ENCODE peak calls at places on chromosomes 2 and 18, in eight cellular contexts. F is psoas muscle, Z is tibial artery, A is PC-3, C is tibial nerve, L is heart left ventricle, X is left lung, M is astrocyte. Q is an unnamed sample.

GRCh38 chr2:100292022-100292580 is 30.2 kb downstream of the LONRF2 start:
- DNase-seq in F (peak; percentile 25), A (peak; percentile 82), X (peak; percentile 77), C (no peak), M (peak; percentile 98), Z (no peak), L (no peak), Q (peak; percentile 64)

GRCh38 chr2:177264209-177264538 is 353 bp downstream of the NFE2L2 start:
- DNase-seq in L (no peak), F (peak; percentile 58), X (no peak), M (no peak), C (no peak), Z (no peak), A (peak; percentile 24), Q (no peak)

GRCh38 chr2:218404351-218405145 is 4.9 kb downstream of the CTDSP1 start:
- DNase-seq in Z (no peak), L (no peak), A (no peak), X (no peak), F (no peak), C (no peak), M (no peak), Q (no peak)

GRCh38 chr18:48543228-48543627 is 4.4 kb downstream of the CTIF start:
- DNase-seq in L (no peak), F (no peak), M (no peak), X (no peak), A (peak; percentile 4), Z (no peak), C (no peak), Q (no peak)

GRCh38 chr2:158618859-158619490 is 162.2 kb downstream of the PKP4 start:
- DNase-seq in L (no peak), Z (no peak), A (peak; percentile 20), X (no peak), M (no peak), F (no peak), C (no peak), Q (no peak)

GRCh38 chr2:32559136-32559535 is 68.7 kb upstream of the TTC27 start:
- DNase-seq in X (no peak), Z (no peak), A (no peak), L (no peak), C (no peak), F (no peak), M (peak; percentile 8), Q (no peak)

GRCh38 chr2:47964722-47965434 is 58.6 kb upstream of the FBXO11 start:
- DNase-seq in X (no peak), Z (no peak), L (no peak), C (no peak), A (peak; percentile 20), M (no peak), F (no peak), Q (no peak)

GRCh38 chr2:23583467-23583866 is 198.5 kb downstream of the KLHL29 start:
- DNase-seq in Z (no peak), X (no peak), C (no peak), M (no peak), A (no peak), L (no peak), F (no peak), Q (no peak)

GRCh38 chr2:111178730-111179405 is 58.2 kb downstream of the BCL2L11 start:
- DNase-seq in A (peak; percentile 33), F (no peak), X (no peak), C (no peak), L (no peak), Z (peak; percentile 35), M (peak; percentile 30), Q (no peak)

GRCh38 chr2:31440764-31441163 is 26.2 kb upstream of the XDH start:
- DNase-seq in L (no peak), F (no peak), Z (no peak), X (no peak), A (peak; percentile 93), M (peak; percentile 95), C (no peak), Q (no peak)

GRCh38 chr2:144666032-144666431 is 146.1 kb upstream of the ZEB2 start:
- DNase-seq in F (no peak), A (peak; percentile 53), L (no peak), X (no peak), C (no peak), Z (no peak), M (no peak), Q (no peak)

GRCh38 chr2:176518823-176519222 is 249.6 kb downstream of the MTX2 start:
- DNase-seq in X (no peak), C (no peak), L (peak; percentile 62), F (peak; percentile 10), Z (no peak), A (no peak), M (no peak), Q (no peak)

GRCh38 chr2:240339411-240340360 is 95.8 kb upstream of the GPC1 start:
- DNase-seq in L (no peak), C (no peak), X (no peak), F (no peak), M (no peak), A (no peak), Z (peak; percentile 64), Q (no peak)

GRCh38 chr2:232299084-232299483 is 79.5 kb upstream of the ALPP start:
- DNase-seq in C (no peak), L (no peak), M (no peak), X (no peak), A (no peak), F (no peak), Z (no peak), Q (no peak)

GRCh38 chr2:39306626-39307025 is 62.9 kb upstream of the CDKL4 start:
- DNase-seq in Z (no peak), C (no peak), X (no peak), A (no peak), M (no peak), L (no peak), F (no peak), Q (no peak)

GRCh38 chr18:8525692-8526091 is 83.5 kb upstream of the RAB12 start:
- DNase-seq in F (no peak), Z (peak; percentile 15), C (no peak), A (no peak), M (no peak), X (no peak), L (no peak), Q (peak; percentile 34)

GRCh38 chr18:6249110-6249680 is 165.5 kb downstream of the L3MBTL4 start:
- DNase-seq in C (no peak), L (no peak), A (no peak), X (no peak), M (no peak), F (no peak), Z (no peak), Q (no peak)

GRCh38 chr2:22124003-22124402 is 1000.2 kb downstream of the TDRD15 start:
- DNase-seq in Z (no peak), X (no peak), A (no peak), C (no peak), F (no peak), M (no peak), L (no peak), Q (no peak)

GRCh38 chr18:48605408-48605845 is 66.6 kb downstream of the CTIF start:
- DNase-seq in X (no peak), M (peak; percentile 24), A (peak; percentile 5), Z (no peak), F (no peak), L (no peak), C (no peak), Q (no peak)

GRCh38 chr18:68215931-68216330 is 499.0 kb downstream of the TMX3 start:
- DNase-seq in Z (no peak), F (no peak), M (peak; percentile 61), C (no peak), X (no peak), L (no peak), A (peak; percentile 91), Q (no peak)

GRCh38 chr18:65477450-65477849 is 273.4 kb upstream of the CDH7 start:
- DNase-seq in X (no peak), L (no peak), C (no peak), M (no peak), A (no peak), Z (no peak), F (no peak), Q (no peak)

GRCh38 chr2:37713258-37713700 is 41.8 kb upstream of the CDC42EP3 start:
- DNase-seq in C (no peak), A (peak; percentile 71), X (no peak), L (no peak), M (peak; percentile 94), F (no peak), Z (no peak), Q (no peak)

GRCh38 chr2:45890819-45891218 is 239.3 kb downstream of the PRKCE start:
- DNase-seq in Z (no peak), M (no peak), C (no peak), F (no peak), X (no peak), A (no peak), L (no peak), Q (no peak)

GRCh38 chr18:78393463-78393862 is 586.2 kb upstream of the SALL3 start:
- DNase-seq in Z (no peak), A (no peak), F (no peak), X (no peak), C (no peak), L (no peak), M (no peak), Q (no peak)

GRCh38 chr18:22194151-22194598 is 24.8 kb downstream of the GATA6 start:
- DNase-seq in L (no peak), C (no peak), A (no peak), X (no peak), F (no peak), M (no peak), Z (no peak), Q (peak; percentile 77)

GRCh38 chr18:61580061-61580460 is 246.8 kb downstream of the CDH20 start:
- DNase-seq in F (no peak), L (no peak), A (no peak), X (no peak), Z (no peak), C (no peak), M (no peak), Q (no peak)

GRCh38 chr2:232463701-232464533 is 8.0 kb downstream of the ALPI start:
- DNase-seq in Z (peak; percentile 40), C (no peak), A (no peak), M (no peak), X (peak; percentile 29), F (no peak), L (no peak), Q (no peak)

GRCh38 chr2:62204998-62205496 is 9.1 kb downstream of the B3GNT2 start:
- DNase-seq in A (no peak), X (no peak), Z (peak; percentile 79), C (no peak), L (no peak), F (no peak), M (no peak), Q (no peak)
- H3K4me1 ChIP-seq in A (no peaks in the 10 kb centered on the region), X (peaks cover 22% of the 10 kb centered on the region), Z (peaks cover 87% of the 10 kb centered on the region), C (peaks cover 22% of the 10 kb centered on the region), L (peaks cover 98% of the 10 kb centered on the region), F (no peaks in the 10 kb centered on the region), M (no peaks in the 10 kb centered on the region), Q (no peaks in the 10 kb centered on the region)

GRCh38 chr18:49944681-49945080 is 131.3 kb upstream of the ACAA2 start:
- DNase-seq in F (peak; percentile 19), X (no peak), M (peak; percentile 40), C (no peak), Z (no peak), A (no peak), L (no peak), Q (no peak)
- TF ChIP-seq CTCF in F (peak; percentile 36), X (no peak), M (no peak), C (no peak), Z (no peak), A (no peak), L (no peak), Q (peak; percentile 42)

GRCh38 chr18:10140461-10140911 is 226.7 kb downstream of the VAPA start:
- DNase-seq in X (no peak), Z (no peak), L (no peak), C (no peak), M (no peak), F (no peak), A (peak; percentile 46), Q (no peak)
- H3K27ac ChIP-seq in X (peak overlapping the region; percentile 36), Z (no peak overlapping the region), L (no peak overlapping the region), C (no peak overlapping the region), M (peak overlapping the region; percentile 54), F (no peak overlapping the region), A (peak overlapping the region; percentile 88), Q (no peak overlapping the region)

GRCh38 chr18:44759925-44760342 is 79.2 kb downstream of the SETBP1 start:
- DNase-seq in A (no peak), Z (no peak), M (no peak), C (no peak), L (no peak), X (no peak), F (no peak), Q (no peak)
- H3K4me1 ChIP-seq in A (no peaks in the 10 kb centered on the region), Z (peaks cover 47% of the 10 kb centered on the region), M (no peaks in the 10 kb centered on the region), C (peaks cover 14% of the 10 kb centered on the region), L (peaks cover 21% of the 10 kb centered on the region), X (no peaks in the 10 kb centered on the region), F (peaks cover 40% of the 10 kb centered on the region), Q (peaks cover 1% of the 10 kb centered on the region)

Q was measured in right atrium auricular region.